ENCODE peak calls at places on chromosomes 16 and 17, in nine cellular contexts. D is stimulated activated CD8-positive, alpha-beta memory T cell treated with anti-CD3 and anti-CD28 coated beads, Interleukin-4, amount 100 ng/mL, for 48 hours; R is pulmonary artery endothelial cell; G is Right ventricle myocardium superior; Z is D341Med; U is NCI-H1694; H is omental fat pad; O is iris pigment epithelial cell; T is activated CD4-positive, alpha-beta T cell treated with anti-CD3 and anti-CD28 coated beads, Interleukin-2, amount 50 U/mL, for 1 hour. M is an unnamed sample.

GRCh38 chr16:11032922-11033291 is 88.5 kb downstream of the CLEC16A start:
- DNase-seq in D (no peak), R (no peak), G (peak; percentile 56), Z (no peak), U (no peak), H (no peak), O (peak; percentile 71), T (no peak), M (no peak)

GRCh38 chr16:9047689-9048301 is 43.6 kb upstream of the HAPSTR1 start:
- DNase-seq in D (peak; percentile 70), R (peak; percentile 96), G (peak; percentile 93), Z (peak; percentile 59), U (no peak), H (peak; percentile 66), O (peak; percentile 99), T (no peak), M (peak; percentile 90)

GRCh38 chr17:80151333-80151732 is 4.4 kb upstream of the EIF4A3 start:
- DNase-seq in D (no peak), R (no peak), G (no peak), Z (no peak), U (no peak), H (no peak), O (peak; percentile 91), T (no peak), M (no peak)

GRCh38 chr17:18960803-18961511 is 9.0 kb downstream of the SLC5A10 start:
- DNase-seq in D (peak; percentile 96), R (no peak), G (peak; percentile 89), Z (peak; percentile 74), U (peak; percentile 64), H (peak; percentile 85), O (peak; percentile 52), T (peak; percentile 73), M (peak; percentile 10)

GRCh38 chr16:23858496-23859062 is 22.8 kb downstream of the PRKCB start:
- DNase-seq in D (no peak), R (no peak), G (no peak), Z (no peak), U (no peak), H (no peak), O (no peak), T (no peak), M (no peak)

GRCh38 chr17:74339537-74340195 is 13.6 kb downstream of the KIF19 start:
- DNase-seq in D (no peak), R (no peak), G (no peak), Z (no peak), U (peak; percentile 44), H (no peak), O (no peak), T (no peak), M (no peak)

GRCh38 chr17:50560931-50561750 is 626 bp downstream of the CACNA1G start:
- DNase-seq in D (no peak), R (no peak), G (no peak), Z (no peak), U (no peak), H (no peak), O (no peak), T (no peak), M (no peak)

GRCh38 chr17:31472137-31472536 is 80.7 kb downstream of the RAB11FIP4 start:
- DNase-seq in D (no peak), R (no peak), G (no peak), Z (no peak), U (no peak), H (no peak), O (no peak), T (no peak), M (no peak)

GRCh38 chr16:56354016-56354415 is 71.3 kb downstream of the AMFR start:
- DNase-seq in D (no peak), R (no peak), G (no peak), Z (no peak), U (no peak), H (peak; percentile 17), O (no peak), T (no peak), M (no peak)

GRCh38 chr16:68284847-68285246 is 20.5 kb downstream of the SLC7A6 start:
- DNase-seq in D (no peak), R (no peak), G (no peak), Z (no peak), U (no peak), H (no peak), O (no peak), T (no peak), M (no peak)

GRCh38 chr16:70749681-70750601 is 51.0 kb downstream of the VAC14 start:
- DNase-seq in D (no peak), R (no peak), G (no peak), Z (no peak), U (no peak), H (no peak), O (no peak), T (no peak), M (no peak)

GRCh38 chr16:15985144-15985543 is 35.7 kb downstream of the ABCC1 start:
- DNase-seq in D (no peak), R (no peak), G (no peak), Z (no peak), U (no peak), H (no peak), O (no peak), T (no peak), M (no peak)

GRCh38 chr17:45164734-45165269 is 3.1 kb downstream of the HEXIM2 start:
- DNase-seq in D (no peak), R (no peak), G (no peak), Z (no peak), U (no peak), H (no peak), O (no peak), T (no peak), M (no peak)

GRCh38 chr17:59668816-59669215 is 38.4 kb downstream of the PTRH2 start:
- DNase-seq in D (no peak), R (peak; percentile 82), G (no peak), Z (no peak), U (no peak), H (no peak), O (peak; percentile 94), T (no peak), M (no peak)

GRCh38 chr17:68963958-68964357 is 8.8 kb upstream of the ABCA8 start:
- DNase-seq in D (no peak), R (no peak), G (no peak), Z (no peak), U (no peak), H (no peak), O (peak; percentile 15), T (no peak), M (no peak)

GRCh38 chr16:48126801-48127644 is 28.8 kb downstream of the ABCC12 start:
- DNase-seq in D (no peak), R (peak; percentile 36), G (no peak), Z (no peak), U (no peak), H (no peak), O (peak; percentile 99), T (no peak), M (no peak)

GRCh38 chr17:59366773-59367656 is 35.6 kb downstream of the YPEL2 start:
- DNase-seq in D (no peak), R (no peak), G (no peak), Z (no peak), U (peak; percentile 62), H (no peak), O (peak; percentile 67), T (no peak), M (no peak)

GRCh38 chr17:52030096-52030495 is 128.4 kb downstream of the CA10 start:
- DNase-seq in D (no peak), R (no peak), G (no peak), Z (no peak), U (no peak), H (no peak), O (no peak), T (no peak), M (no peak)

GRCh38 chr17:77666881-77667395 is 291.6 kb upstream of the TNRC6C start:
- DNase-seq in D (peak; percentile 77), R (no peak), G (no peak), Z (no peak), U (no peak), H (no peak), O (no peak), T (peak; percentile 53), M (no peak)